ENCODE peak calls at places on chromosomes 2 and 18, in five cellular contexts. K is Panc1, Y is cardiac muscle cell, O is nephron progenitor cell, G is DND-41. D is an unnamed sample.

GRCh38 chr2:105768961-105769452 is 24.3 kb downstream of the NCK2 start:
- DNase-seq in K (no peak), Y (no peak), O (no peak), G (no peak), D (no peak)

GRCh38 chr2:132374551-132374950 is 42.1 kb upstream of the GPR39 start:
- DNase-seq in K (no peak), Y (no peak), O (no peak), G (no peak), D (no peak)

GRCh38 chr2:168600970-168601369 is 144.9 kb downstream of the CERS6 start:
- DNase-seq in K (no peak), Y (no peak), O (no peak), G (no peak), D (no peak)

GRCh38 chr2:195590199-195590865 is 66.7 kb upstream of the SLC39A10 start:
- DNase-seq in K (no peak), Y (no peak), O (no peak), G (no peak), D (no peak)

GRCh38 chr2:174059875-174060226 is 94.7 kb upstream of the SP3 start:
- DNase-seq in K (no peak), Y (no peak), O (no peak), G (no peak), D (no peak)

GRCh38 chr2:102301867-102302362 is 9.4 kb upstream of the IL1RL1 start:
- DNase-seq in K (peak; percentile 36), Y (peak; percentile 53), O (peak; percentile 21), G (peak; percentile 26), D (no peak)

GRCh38 chr2:173017657-173018420 is 57.8 kb upstream of the MAP3K20 start:
- DNase-seq in K (no peak), Y (no peak), O (no peak), G (no peak), D (no peak)

GRCh38 chr2:118822015-118822414 is 25.4 kb downstream of the EN1 start:
- DNase-seq in K (no peak), Y (no peak), O (no peak), G (no peak), D (no peak)

DNA sequence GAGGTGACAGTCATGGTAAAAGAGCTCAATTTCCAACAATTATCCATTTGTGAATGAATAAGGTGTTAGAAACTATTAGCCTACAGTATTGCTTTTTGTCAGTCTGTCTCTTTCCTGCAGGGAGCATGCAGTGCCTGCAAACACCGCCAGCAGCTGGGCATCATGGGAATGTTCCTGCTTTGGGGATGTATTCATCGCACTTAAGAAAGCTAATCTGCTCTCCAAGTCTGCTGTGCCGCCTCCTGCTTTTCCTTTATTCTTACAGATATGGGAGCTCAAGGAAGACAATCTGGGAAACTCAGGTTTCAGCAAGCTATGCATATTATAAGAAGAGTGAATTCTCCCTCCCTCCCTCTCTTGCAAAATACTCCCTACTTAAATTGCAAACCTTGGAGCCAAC is 479.3 kb upstream of the ACVR2A start:
- DNase-seq in K (no peak), Y (no peak), O (no peak), G (no peak), D (no peak)
- TF ChIP-seq CTCF in K (no peak), Y (peak; percentile 10), O (no peak), G (no peak), D (no peak)

GRCh38 chr2:234611209-234611608 is 114.3 kb upstream of the ARL4C start:
- DNase-seq in K (no peak), Y (no peak), O (no peak), G (no peak), D (no peak)
- TF ChIP-seq CTCF in K (peak; percentile 39), Y (peak; percentile 48), O (peak; percentile 39), G (peak; percentile 25), D (peak; percentile 37)

DNA sequence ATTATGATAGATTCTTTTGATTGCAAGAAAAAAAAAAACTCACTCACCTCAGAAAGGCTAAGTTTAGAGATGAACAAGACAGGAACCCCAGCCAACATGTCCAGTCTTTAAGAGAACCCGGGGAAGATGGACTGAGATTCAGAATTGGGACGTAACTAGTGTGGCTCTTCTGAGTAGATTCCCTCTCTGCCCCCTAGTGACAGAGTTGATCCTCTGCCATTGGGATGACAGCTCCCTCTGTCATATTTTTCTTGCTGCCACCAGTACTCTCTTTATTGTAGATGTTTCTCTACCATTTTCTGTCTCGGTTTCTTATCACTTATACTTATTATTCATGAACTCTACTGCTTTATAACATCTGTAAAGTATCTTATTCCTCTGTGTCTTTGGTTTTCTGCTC is 77.7 kb downstream of the GULP1 start:
- DNase-seq in K (peak; percentile 35), Y (peak; percentile 47), O (peak; percentile 8), G (no peak), D (no peak)
- TF ChIP-seq CTCF in K (peak; percentile 84), Y (peak; percentile 82), O (peak; percentile 47), G (peak; percentile 54), D (peak; percentile 63)

GRCh38 chr2:32678825-32679224 is 51.0 kb downstream of the TTC27 start:
- DNase-seq in K (no peak), Y (no peak), O (no peak), G (no peak), D (no peak)
- TF ChIP-seq CTCF in K (no peak), Y (no peak), O (no peak), G (no peak), D (no peak)

DNA sequence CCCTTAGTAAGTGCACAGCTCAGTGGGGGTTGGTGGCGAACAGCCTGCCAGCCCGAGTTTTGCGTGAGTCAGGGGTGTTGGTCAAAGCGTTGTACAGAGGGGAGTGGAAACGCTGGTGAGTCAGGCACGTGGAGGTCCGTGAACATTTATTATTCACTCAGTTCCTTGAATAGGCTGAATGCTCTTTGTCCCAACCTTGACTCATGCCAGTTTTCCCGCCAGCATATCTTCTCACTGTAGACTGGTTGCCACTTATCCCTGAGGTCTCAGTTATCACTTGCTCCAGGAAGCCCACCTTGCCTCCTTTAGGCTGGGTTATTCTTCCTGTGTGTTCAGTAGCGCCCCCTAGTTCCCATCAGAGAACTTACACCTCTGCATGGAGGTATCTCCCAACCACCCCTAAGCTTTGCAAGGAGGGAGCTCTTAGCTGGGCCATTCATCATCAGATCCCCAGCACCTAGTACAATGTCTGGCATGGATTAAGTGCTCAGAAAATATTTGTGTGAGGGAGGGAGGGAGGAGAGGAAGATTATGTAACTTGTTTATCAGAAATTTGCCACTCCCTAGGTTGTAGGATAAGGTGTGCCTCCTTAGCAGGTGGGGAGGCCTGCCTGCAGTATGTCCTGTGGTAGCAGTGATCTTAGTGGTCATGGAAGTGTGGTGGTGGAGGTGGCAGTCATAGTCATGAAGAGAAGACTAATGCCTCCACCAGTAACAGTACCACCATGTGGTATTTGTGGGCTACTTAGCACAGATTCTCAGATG is 72.1 kb downstream of the CABLES1 start:
- DNase-seq in K (no peak), Y (no peak), O (no peak), G (no peak), D (no peak)
- TF ChIP-seq CTCF in K (no peak), Y (peak; percentile 46), O (no peak), G (peak; percentile 48), D (no peak)

DNA sequence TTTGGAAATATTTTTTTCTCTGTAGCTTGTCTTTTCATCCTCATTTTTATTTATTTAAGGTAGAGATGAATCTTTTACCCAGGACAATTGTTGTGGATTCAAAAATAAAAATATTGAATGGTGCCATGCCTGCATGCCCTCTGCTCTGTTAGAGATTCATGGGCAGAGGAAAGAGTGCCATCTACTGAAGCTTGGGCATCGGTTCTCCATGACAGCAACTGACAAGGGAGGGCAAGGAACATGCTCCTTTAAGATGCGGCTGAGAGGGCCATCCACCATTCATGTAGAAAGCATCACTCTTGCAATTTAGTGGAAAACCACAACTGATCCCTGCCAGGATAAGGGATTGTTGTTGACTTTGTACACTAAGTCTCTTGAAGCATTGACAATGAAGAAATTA is 79.9 kb downstream of the PARD3B start:
- DNase-seq in K (no peak), Y (no peak), O (no peak), G (no peak), D (no peak)
- TF ChIP-seq CTCF in K (peak; percentile 34), Y (no peak), O (no peak), G (peak; percentile 14), D (no peak)

GRCh38 chr2:3189961-3190360 is 187.7 kb downstream of the EIPR1 start:
- DNase-seq in K (no peak), Y (no peak), O (no peak), G (no peak), D (no peak)

GRCh38 chr2:3187467-3187866 is 190.2 kb downstream of the EIPR1 start:
- DNase-seq in K (no peak), Y (no peak), O (no peak), G (no peak), D (no peak)

GRCh38 chr2:3186766-3187165 is 190.9 kb downstream of the EIPR1 start:
- DNase-seq in K (no peak), Y (no peak), O (no peak), G (no peak), D (no peak)

GRCh38 chr2:3188405-3188946 is 189.1 kb downstream of the EIPR1 start:
- DNase-seq in K (no peak), Y (no peak), O (no peak), G (no peak), D (no peak)

GRCh38 chr2:3189076-3189591 is 188.5 kb downstream of the EIPR1 start:
- DNase-seq in K (no peak), Y (no peak), O (no peak), G (no peak), D (no peak)
- TF ChIP-seq CTCF in K (no peak), Y (no peak), O (no peak), G (no peak), D (no peak)